ENCODE peak calls at places on chromosomes 11 and 22, in four cellular contexts. F is ovary, B is breast epithelium, U is tibial nerve. S is an unnamed sample.

GRCh38 chr22:30306629-30307016 is 17.3 kb upstream of the CASTOR1 start:
- DNase-seq in U (no peak), B (no peak), F (no peak), S (no peak)

GRCh38 chr11:71330996-71331395 is 78.6 kb upstream of the SHANK2 start:
- DNase-seq in U (no peak), F (no peak), B (peak; percentile 17), S (no peak)

GRCh38 chr22:42289671-42290269 is 19.3 kb upstream of the TCF20 start:
- DNase-seq in U (no peak), B (no peak), F (peak; percentile 72), S (no peak)

GRCh38 chr11:13221722-13222121 is 55.9 kb upstream of the BMAL1 start:
- DNase-seq in U (no peak), B (no peak), F (no peak), S (no peak)

GRCh38 chr22:26648011-26648497 is 9.3 kb upstream of the MIAT start:
- DNase-seq in U (no peak), B (no peak), F (no peak), S (no peak)

GRCh38 chr11:34953955-34954354 is 37.5 kb downstream of the PDHX start:
- DNase-seq in B (no peak), F (no peak), U (no peak), S (no peak)

GRCh38 chr11:19595840-19596751 is 116.5 kb upstream of the NAV2 start:
- DNase-seq in U (no peak), B (no peak), F (no peak), S (no peak)

GRCh38 chr11:40273192-40273732 is 1186.2 kb downstream of the LRRC4C start:
- DNase-seq in F (no peak), B (no peak), U (no peak), S (no peak)

GRCh38 chr22:37486224-37486845 is at the start of gene MFNG:
- DNase-seq in F (peak; percentile 68), B (no peak), U (peak; percentile 26), S (no peak)

GRCh38 chr11:108672113-108672512 is 7.2 kb downstream of the DDX10 start:
- DNase-seq in F (peak; percentile 60), B (no peak), U (no peak), S (no peak)

GRCh38 chr11:120132645-120133185 is 5.2 kb downstream of the TRIM29 start:
- DNase-seq in B (peak; percentile 34), U (no peak), F (no peak), S (no peak)

GRCh38 chr22:36330655-36331305 is 57.0 kb downstream of the MYH9 start:
- DNase-seq in U (no peak), F (no peak), B (no peak), S (no peak)

GRCh38 chr22:29751139-29751538 is 15.7 kb downstream of the ZMAT5 start:
- DNase-seq in B (no peak), F (no peak), U (no peak), S (no peak)

GRCh38 chr11:102268083-102268984 is 49.0 kb upstream of the BIRC3 start:
- DNase-seq in F (peak; percentile 89), B (peak; percentile 94), U (peak; percentile 35), S (peak; percentile 96)

GRCh38 chr11:79263001-79263400 is 177.8 kb downstream of the TENM4 start:
- DNase-seq in U (no peak), B (no peak), F (peak; percentile 84), S (peak; percentile 88)

GRCh38 chr11:8777907-8778767 is 95.5 kb downstream of the RPL27A start:
- DNase-seq in B (no peak), F (peak; percentile 84), U (no peak), S (no peak)

DNA sequence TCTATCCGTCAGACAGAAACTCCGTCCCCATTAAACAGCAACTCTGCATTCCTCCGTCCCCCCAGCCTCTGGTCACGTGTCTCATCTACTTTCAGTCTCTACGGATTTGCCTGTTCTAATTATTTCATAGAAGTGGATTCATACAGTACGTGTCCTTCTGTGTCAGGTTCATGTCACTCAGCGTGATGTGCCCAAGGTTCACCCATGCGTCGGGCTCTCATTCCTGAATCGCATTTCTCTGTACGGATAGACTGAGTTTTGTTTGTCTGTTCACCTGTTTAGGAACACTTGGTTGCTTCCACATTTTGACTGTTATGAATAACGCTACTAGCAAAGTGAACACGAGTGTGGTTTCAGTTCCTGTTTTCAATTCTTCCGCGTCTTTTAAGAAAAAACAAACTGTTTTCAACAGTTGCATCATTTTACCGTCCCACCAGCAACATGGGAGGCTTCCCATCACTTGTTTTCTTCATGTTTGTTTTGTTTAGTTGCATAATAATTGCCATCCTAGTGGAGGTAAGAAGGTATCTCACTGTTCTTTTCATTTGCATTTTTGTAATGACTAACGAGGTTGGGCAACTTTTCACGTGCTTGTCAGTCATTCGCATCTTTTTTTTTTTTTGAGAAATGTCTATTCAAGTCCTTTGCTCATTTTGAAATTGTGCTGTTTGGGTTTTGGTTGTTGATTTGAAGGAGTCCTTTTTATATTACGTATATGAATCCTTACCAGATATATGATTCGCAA is 8.9 kb upstream of the NLRP6 start:
- DNase-seq in F (no peak), U (peak; percentile 35), B (no peak), S (no peak)
- H3K4me3 ChIP-seq in F (no peak overlapping the region), U (no peak overlapping the region), B (peak overlapping the region; percentile 9), S (peak overlapping the region; percentile 40)

GRCh38 chr22:20724676-20725454 is 49.0 kb upstream of the SERPIND1 start:
- DNase-seq in B (no peak), F (no peak), U (no peak), S (no peak)
- H3K9me3 ChIP-seq in B (no peaks in the 10 kb centered on the region), F (no peaks in the 10 kb centered on the region), U (no peaks in the 10 kb centered on the region), S (no peaks in the 10 kb centered on the region)

DNA sequence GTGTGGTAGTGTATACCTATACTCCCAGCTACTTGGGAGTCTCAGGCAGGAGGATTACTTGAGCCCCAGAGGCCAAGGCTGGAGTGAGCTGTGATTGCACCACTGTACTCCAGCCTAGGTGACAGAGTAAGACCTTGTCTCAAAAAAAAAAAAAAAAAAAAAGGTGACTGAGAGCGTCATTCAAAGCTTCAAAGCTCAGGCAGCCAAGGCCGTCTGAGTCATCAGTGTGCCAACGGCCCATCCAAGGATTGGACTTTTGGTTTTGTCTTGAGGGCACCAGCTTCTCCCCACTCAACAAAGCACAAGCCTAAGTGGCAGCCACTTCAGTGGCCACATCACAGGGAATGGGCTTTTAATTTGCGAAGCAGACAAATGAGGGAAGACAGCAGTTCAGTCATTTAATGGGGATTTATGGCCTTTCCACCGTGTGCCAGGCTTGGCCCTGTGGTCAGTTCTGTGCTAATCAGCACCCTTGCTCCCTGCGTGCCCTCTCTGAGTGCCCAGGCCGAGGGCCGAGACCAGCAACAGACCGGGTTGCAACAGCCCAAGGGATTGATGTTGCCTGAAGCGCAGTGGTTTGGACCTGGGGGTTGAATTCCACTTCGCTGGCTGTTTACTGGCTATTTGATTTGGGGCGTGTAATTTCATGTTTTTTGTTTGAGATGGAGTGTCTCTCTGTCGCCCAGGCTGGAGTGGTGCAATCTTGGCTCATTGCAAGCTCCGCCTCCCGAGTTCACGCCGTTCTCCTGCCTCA is 30.2 kb upstream of the CRYBB3 start:
- DNase-seq in F (no peak), B (no peak), U (no peak), S (no peak)
- TF ChIP-seq POLR2A in F (no peak), B (no peak), U (no peak), S (no peak)

GRCh38 chr11:65642014-65642671 is 4.2 kb downstream of the SIPA1 start:
- DNase-seq in U (no peak), B (no peak), F (no peak), S (no peak)
- H3K4me3 ChIP-seq in U (no peak overlapping the region), B (no peak overlapping the region), F (no peak overlapping the region), S (no peak overlapping the region)

GRCh38 chr11:134394311-134394710 is 17.7 kb downstream of the B3GAT1 start:
- DNase-seq in B (no peak), U (no peak), F (no peak), S (no peak)
- H3K9me3 ChIP-seq in B (no peaks in the 10 kb centered on the region), U (no peaks in the 10 kb centered on the region), F (no peaks in the 10 kb centered on the region), S (no peaks in the 10 kb centered on the region)

DNA sequence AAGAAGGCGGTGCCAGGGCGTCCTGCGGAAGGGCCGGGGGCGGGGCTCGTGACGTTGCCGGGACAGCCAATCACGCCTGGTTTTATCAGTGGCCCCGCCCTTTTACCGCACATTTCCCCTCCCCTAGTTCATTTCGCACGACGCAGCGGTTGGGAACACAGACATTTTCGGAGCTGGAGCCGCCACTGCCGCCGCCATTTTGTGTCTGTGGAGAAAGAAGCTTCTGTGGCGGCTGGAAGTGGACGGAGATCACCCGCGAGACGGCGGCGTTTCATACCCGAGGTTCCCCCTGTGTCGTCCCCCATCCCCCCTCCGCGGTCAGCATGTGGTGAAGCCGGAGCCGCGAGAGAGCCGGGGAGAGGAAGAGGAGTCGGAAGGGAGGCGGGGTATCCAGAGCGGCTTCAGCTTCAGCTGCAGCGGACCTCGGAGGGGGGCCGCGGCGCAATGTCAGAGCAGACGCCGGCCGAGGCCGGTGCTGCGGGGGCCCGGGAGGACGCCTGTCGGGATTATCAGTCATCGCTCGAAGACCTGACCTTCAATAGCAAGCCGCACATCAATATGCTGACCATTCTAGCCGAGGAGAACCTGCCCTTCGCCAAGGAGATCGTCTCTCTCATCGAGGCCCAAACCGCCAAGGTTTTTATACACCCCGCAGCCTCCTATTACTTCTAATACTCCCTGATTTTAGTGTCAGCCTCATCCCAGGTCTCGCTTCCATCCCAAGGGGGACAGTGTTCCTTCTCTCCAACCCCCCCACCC is at the start of gene PCF11:
- DNase-seq in U (no peak), F (no peak), B (no peak), S (no peak)
- TF ChIP-seq POLR2A in U (peak; percentile 100), F (peak; percentile 99), B (peak; percentile 99), S (peak; percentile 100)

GRCh38 chr11:833849-834311 is 1.1 kb downstream of the CD151 start:
- DNase-seq in U (no peak), B (no peak), F (no peak), S (no peak)

GRCh38 chr11:832529-833113 is at the start of gene CD151:
- DNase-seq in B (no peak), U (no peak), F (peak; percentile 74), S (no peak)

GRCh38 chr11:833114-833791 is 501 bp downstream of the CD151 start:
- DNase-seq in B (no peak), U (no peak), F (peak; percentile 75), S (no peak)

GRCh38 chr11:836274-836673 is 3.5 kb downstream of the CD151 start:
- DNase-seq in U (no peak), B (no peak), F (no peak), S (no peak)

GRCh38 chr11:834371-835316 is 1.9 kb downstream of the CD151 start:
- DNase-seq in U (no peak), F (peak; percentile 60), B (peak; percentile 88), S (no peak)
- H3K4me3 ChIP-seq in U (peak overlapping the region; percentile 13), F (peak overlapping the region; percentile 13), B (peak overlapping the region; percentile 71), S (peak overlapping the region; percentile 94)

DNA sequence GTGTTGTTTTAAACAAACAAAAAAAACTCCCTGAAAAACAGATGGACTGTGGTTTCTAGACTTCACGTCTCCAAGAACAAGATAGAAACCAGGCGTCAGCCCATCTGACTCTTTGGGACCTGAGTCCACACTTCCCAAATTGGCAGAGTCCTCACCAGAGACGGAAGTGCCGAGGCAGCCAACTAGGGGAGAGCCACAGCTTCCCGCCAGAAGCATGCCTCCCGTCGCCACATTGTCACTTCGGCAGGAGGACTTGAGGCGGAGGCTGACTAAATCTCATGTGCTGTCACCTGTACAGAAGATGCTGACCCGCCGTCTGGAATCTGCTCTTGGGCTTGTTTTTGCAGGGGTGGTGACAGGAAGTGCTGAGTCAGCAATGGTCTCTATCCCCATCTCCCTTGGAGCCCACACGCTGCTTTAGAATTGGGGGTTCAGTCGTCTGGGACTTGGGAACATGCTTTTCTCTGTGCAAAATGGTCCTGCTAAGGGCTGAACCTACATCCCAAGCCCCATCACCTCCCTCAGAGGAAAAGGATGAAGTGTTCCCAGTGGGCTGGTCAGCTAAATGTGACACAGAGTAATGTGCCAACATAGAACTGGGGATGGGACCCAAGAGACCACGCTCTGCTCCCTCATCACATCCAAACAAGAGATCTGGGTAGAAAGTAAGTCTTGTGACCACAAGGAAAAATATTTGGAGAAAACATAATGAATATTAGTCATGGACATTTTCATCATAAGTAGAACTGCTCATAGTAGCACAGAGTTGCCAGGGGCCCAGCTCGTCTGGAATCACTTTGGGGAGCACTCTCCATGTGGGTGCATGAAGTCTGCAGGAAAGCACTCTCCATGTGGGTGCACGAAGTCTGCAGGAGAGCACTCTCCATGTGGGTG is 152.9 kb downstream of the SNX19 start:
- DNase-seq in B (no peak), U (no peak), F (no peak), S (no peak)
- H3K9me3 ChIP-seq in B (no peaks in the 10 kb centered on the region), U (no peaks in the 10 kb centered on the region), F (no peaks in the 10 kb centered on the region), S (no peaks in the 10 kb centered on the region)

S was measured in vagina.